ENCODE peak calls at places on chromosome X, in six cellular contexts. L is GM12878, W is GM12892, N is stomach, J is HepG2, T is spleen. P is an unnamed sample.

GRCh38 chrX:54891573-54891972 is 29.1 kb upstream of the TRO start:
- DNase-seq in L (no peak), J (peak), W (no peak), N (no peak), T (no peak), P (no peak)

GRCh38 chrX:47458528-47458927 is 24.5 kb downstream of the ZNF41 start:
- DNase-seq in J (no peak), T (no peak), N (no peak), W (no peak), L (no peak), P (no peak)

GRCh38 chrX:44637282-44637681 is 94.6 kb upstream of the FUNDC1 start:
- DNase-seq in T (no peak), N (no peak), W (no peak), J (no peak), L (no peak), P (no peak)

GRCh38 chrX:22118161-22118830 is 86.2 kb downstream of the PHEX start:
- DNase-seq in N (no peak), T (no peak), W (no peak), L (no peak), J (no peak), P (no peak)

GRCh38 chrX:65932173-65933084 is 107.5 kb downstream of the VSIG4 start:
- DNase-seq in W (no peak), N (no peak), J (peak), T (peak), L (no peak), P (no peak)

GRCh38 chrX:47283015-47283771 is 50.4 kb downstream of the USP11 start:
- DNase-seq in T (no peak), N (no peak), L (no peak), W (no peak), J (peak), P (no peak)

GRCh38 chrX:8960809-8961413 is 73.0 kb downstream of the FAM9B start:
- DNase-seq in L (no peak), T (no peak), N (no peak), W (no peak), J (no peak), P (no peak)

GRCh38 chrX:140040397-140040796 is 75.1 kb upstream of the CXorf66 start:
- DNase-seq in W (no peak), N (no peak), L (no peak), T (no peak), J (no peak), P (no peak)

GRCh38 chrX:9349572-9350259 is 115.1 kb upstream of the TBL1X start:
- DNase-seq in T (peak), L (no peak), N (no peak), J (no peak), W (no peak), P (no peak)

GRCh38 chrX:10325606-10326005 is 168.8 kb downstream of the CLCN4 start:
- DNase-seq in L (no peak), W (no peak), J (no peak), N (no peak), T (no peak), P (no peak)

GRCh38 chrX:809081-809480 is 178.5 kb downstream of the SHOX start:
- DNase-seq in T (no peak), L (no peak), J (no peak), W (no peak), N (no peak), P (no peak)

GRCh38 chrX:65723706-65724105 is 56.3 kb downstream of the MSN start:
- DNase-seq in L (peak), W (peak), N (no peak), T (no peak), J (no peak), P (no peak)

GRCh38 chrX:40130207-40130606 is 32.4 kb upstream of the BCOR start:
- DNase-seq in T (no peak), J (no peak), L (no peak), N (no peak), W (no peak), P (no peak)

GRCh38 chrX:54481751-54482150 is 14.3 kb downstream of the FGD1 start:
- DNase-seq in L (no peak), T (no peak), W (no peak), J (no peak), N (no peak), P (no peak)

GRCh38 chrX:48278958-48279357 is 23.8 kb downstream of the SSX1 start:
- DNase-seq in T (no peak), L (no peak), N (no peak), W (no peak), J (peak), P (no peak)

GRCh38 chrX:47191331-47191730 is 2.3 kb upstream of the UBA1 start:
- DNase-seq in W (no peak), L (no peak), J (no peak), N (peak), T (peak), P (no peak)

GRCh38 chrX:47218920-47219815 is 687 bp downstream of the CDK16 start:
- DNase-seq in J (no peak), T (peak), N (no peak), L (no peak), W (peak), P (peak)

GRCh38 chrX:65407157-65407626 is 127.4 kb downstream of the LAS1L start:
- DNase-seq in J (no peak), W (no peak), N (no peak), T (no peak), L (no peak), P (no peak)

GRCh38 chrX:86002076-86002896 is 45.1 kb downstream of the CHM start:
- DNase-seq in L (no peak), W (no peak), N (peak), J (peak), T (peak), P (no peak)

GRCh38 chrX:12297353-12297752 is 159.1 kb downstream of the FRMPD4 start:
- DNase-seq in J (no peak), L (no peak), W (no peak), T (no peak), N (no peak), P (no peak)

GRCh38 chrX:41705680-41706374 is 17.1 kb downstream of the GPR34 start:
- DNase-seq in L (peak), W (no peak), T (no peak), J (no peak), N (no peak), P (no peak)

GRCh38 chrX:105502336-105502735 is 281.8 kb upstream of the TEX13A start:
- DNase-seq in L (no peak), W (no peak), J (no peak), N (no peak), T (no peak), P (no peak)

GRCh38 chrX:30887721-30888120 is 1.3 kb downstream of the TAB3 start:
- DNase-seq in J (no peak), L (no peak), N (no peak), T (no peak), W (no peak), P (no peak)

GRCh38 chrX:53746718-53747117 is 60.2 kb upstream of the HUWE1 start:
- DNase-seq in T (no peak), J (no peak), L (no peak), N (no peak), W (no peak), P (no peak)

GRCh38 chrX:154762529-154763296 is at the start of gene DKC1:
- DNase-seq in J (peak), T (peak), L (peak), N (peak), W (peak), P (peak)

GRCh38 chrX:95057341-95057740 is 1383.3 kb downstream of the FAM133A start:
- DNase-seq in T (no peak), N (no peak), J (no peak), W (no peak), L (no peak), P (no peak)

GRCh38 chrX:65985922-65986588 is 53.8 kb downstream of the VSIG4 start:
- DNase-seq in N (no peak), J (peak), T (peak), L (peak), W (no peak), P (no peak)

GRCh38 chrX:9598344-9598743 is 133.5 kb downstream of the TBL1X start:
- DNase-seq in W (no peak), T (no peak), L (no peak), J (no peak), N (peak), P (no peak)

GRCh38 chrX:123860983-123861382 is 1.1 kb downstream of the XIAP start:
- DNase-seq in L (no peak), W (no peak), T (no peak), N (no peak), J (no peak), P (no peak)

GRCh38 chrX:123833387-123833786 is 26.5 kb upstream of the XIAP start:
- DNase-seq in W (peak), J (peak), T (no peak), N (peak), L (peak), P (peak)

GRCh38 chrX:75596178-75596577 is 73.3 kb upstream of the ZDHHC15 start:
- DNase-seq in L (no peak), W (no peak), N (no peak), T (no peak), J (no peak), P (no peak)

GRCh38 chrX:40104649-40105015 is 6.9 kb upstream of the BCOR start:
- DNase-seq in N (peak), J (no peak), T (peak), W (peak), L (no peak), P (no peak)

GRCh38 chrX:21528076-21528475 is 130.1 kb downstream of the KLHL34 start:
- DNase-seq in T (no peak), N (no peak), L (no peak), J (no peak), W (no peak), P (no peak)

GRCh38 chrX:47138171-47138570 is 6.3 kb downstream of the NDUFB11 start:
- DNase-seq in N (no peak), L (no peak), W (no peak), J (no peak), T (no peak), P (no peak)

GRCh38 chrX:265502-265901 is 15.7 kb upstream of the PLCXD1 start:
- DNase-seq in T (no peak), J (no peak), N (peak), W (no peak), L (no peak), P (no peak)

GRCh38 chrX:134761788-134762187 is 103.5 kb upstream of the PLAC1 start:
- DNase-seq in T (no peak), L (no peak), N (no peak), W (no peak), J (peak), P (no peak)

GRCh38 chrX:38612281-38612680 is 50.9 kb downstream of the TSPAN7 start:
- DNase-seq in N (no peak), W (no peak), J (no peak), T (no peak), L (no peak), P (no peak)

GRCh38 chrX:131828482-131828881 is 194.6 kb upstream of the STK26 start:
- DNase-seq in W (no peak), L (no peak), T (no peak), N (no peak), J (no peak), P (no peak)

GRCh38 chrX:131827935-131828334 is 195.2 kb upstream of the STK26 start:
- DNase-seq in T (no peak), W (no peak), J (no peak), L (peak), N (no peak), P (no peak)

GRCh38 chrX:131826572-131826971 is 196.5 kb upstream of the STK26 start:
- DNase-seq in L (no peak), T (no peak), N (no peak), W (no peak), J (no peak), P (no peak)

GRCh38 chrX:131831185-131831520 is 191.9 kb upstream of the STK26 start:
- DNase-seq in N (no peak), L (no peak), T (no peak), W (no peak), J (no peak), P (no peak)

DNA sequence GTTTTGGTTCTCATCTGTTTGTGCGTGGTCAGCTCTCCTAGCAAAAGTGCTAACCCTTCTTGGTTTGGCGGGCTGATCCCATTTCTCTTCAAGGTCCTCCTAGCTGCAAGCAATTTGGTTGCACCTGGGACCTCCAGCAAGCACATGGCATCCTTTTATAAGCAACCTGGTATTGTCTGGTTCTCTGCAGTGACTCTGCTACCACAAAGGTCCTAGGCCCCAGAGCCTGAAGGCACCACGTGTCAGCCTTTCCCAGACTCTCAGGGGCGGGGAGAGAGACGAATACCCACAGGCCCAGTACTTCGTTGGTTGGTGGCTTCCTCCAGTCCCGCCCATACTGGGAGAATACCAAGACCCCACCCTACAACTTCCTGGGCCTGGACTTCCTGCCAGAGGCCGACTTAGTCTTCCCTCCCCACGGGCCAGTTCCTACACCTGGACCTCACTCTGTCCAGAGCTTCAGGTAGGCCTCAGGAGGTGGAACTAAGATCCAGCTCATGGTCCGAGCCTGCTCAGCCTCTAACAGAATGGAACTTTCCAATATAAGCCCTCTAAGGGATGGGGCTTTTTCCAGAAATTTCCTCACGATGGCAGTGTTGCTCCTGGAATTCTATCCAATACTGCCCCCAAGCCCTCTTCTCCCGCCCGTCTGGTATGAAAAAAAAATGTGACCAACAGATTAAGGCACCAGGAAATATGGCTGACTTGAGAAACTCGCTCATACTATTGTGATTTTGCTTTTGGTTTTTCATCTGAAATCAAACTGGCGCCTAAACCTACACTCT is 192.5 kb upstream of the STK26 start:
- DNase-seq in T (peak), J (peak), N (peak), W (no peak), L (peak), P (no peak)
- TF ChIP-seq POLR2A in T (no peak), J (peak), N (no peak), W (no peak), L (peak), P (peak)

GRCh38 chrX:106730385-106730784 is 3.9 kb downstream of the RNF128 start:
- DNase-seq in N (no peak), W (no peak), J (peak), L (no peak), T (no peak), P (no peak)

GRCh38 chrX:106731590-106731989 is 5.1 kb downstream of the RNF128 start:
- DNase-seq in T (no peak), L (no peak), N (no peak), W (no peak), J (no peak), P (no peak)

GRCh38 chrX:106728337-106728736 is 1.8 kb downstream of the RNF128 start:
- DNase-seq in N (no peak), J (no peak), T (no peak), L (no peak), W (no peak), P (no peak)

DNA sequence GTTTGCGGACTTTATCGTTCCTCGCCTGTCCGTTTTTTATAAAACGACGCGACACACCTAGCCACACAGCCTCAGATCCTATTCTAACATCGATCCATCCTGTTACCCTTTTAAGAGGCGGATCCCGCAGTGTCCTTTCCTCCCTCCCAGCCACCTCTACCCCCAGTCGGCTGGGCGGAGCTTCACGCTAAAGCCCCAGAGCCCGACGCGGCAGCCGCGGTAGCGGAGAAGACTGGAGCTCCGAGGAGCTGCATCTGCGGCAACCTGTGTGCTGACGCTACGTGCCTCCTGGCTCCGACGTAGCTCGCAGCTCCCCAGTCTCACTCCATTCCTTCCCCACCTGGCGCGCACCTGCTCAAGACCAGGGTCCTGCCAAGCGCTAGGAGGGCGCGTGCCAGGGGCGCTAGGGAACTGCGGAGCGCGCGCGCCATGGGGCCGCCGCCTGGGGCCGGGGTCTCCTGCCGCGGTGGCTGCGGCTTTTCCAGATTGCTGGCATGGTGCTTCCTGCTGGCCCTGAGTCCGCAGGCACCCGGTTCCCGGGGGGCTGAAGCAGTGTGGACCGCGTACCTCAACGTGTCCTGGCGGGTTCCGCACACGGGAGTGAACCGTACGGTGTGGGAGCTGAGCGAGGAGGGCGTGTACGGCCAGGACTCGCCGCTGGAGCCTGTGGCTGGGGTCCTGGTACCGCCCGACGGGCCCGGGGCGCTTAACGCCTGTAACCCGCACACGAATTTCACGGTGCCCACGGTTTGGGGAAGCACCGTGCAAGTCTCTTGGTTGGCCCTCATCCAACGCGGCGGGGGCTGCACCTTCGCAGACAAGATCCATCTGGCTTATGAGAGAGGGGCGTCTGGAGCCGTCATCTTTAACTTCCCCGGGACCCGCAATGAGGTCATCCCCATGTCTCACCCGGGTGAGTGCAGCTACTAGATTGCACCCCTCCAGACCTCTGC is at the start of gene RNF128:
- DNase-seq in W (no peak), L (no peak), J (peak), N (peak), T (peak), P (no peak)
- TF ChIP-seq POLR2AphosphoS5 in W (no peak), L (no peak), J (peak), N (no peak), T (no peak), P (no peak)

DNA sequence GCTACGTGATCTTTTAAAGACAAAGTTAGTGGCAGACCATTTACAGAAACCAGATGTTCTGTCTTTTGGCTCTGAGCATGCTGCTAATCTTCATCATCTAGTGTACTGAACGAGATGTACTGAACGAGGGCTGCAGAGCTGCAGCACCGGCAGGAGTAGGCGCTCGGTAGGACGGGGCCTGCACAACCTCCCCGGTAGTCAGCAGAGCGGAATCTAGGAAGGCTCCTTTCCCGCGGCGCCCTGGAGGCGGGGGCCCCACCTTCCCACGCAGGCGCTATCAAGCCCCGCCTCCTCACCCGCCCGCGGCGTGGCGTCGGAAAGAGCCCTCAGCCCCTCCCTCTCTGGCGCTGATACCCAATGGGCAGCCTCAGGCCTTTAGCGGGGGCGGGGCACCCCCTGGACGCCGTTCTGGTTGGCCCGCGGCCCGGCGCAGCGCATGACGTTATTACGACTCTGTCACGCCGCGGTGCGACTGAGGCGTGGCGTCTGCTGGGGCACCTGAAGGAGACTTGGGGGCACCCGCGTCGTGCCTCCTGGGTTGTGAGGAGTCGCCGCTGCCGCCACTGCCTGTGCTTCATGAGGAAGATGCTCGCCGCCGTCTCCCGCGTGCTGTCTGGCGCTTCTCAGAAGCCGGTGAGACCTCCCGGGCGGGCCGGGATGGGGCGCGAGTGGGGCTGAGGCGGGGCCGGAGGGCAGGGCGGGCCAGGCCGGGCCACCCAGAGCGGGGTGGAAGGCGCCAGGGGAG is at the start of gene PDHA1:
- DNase-seq in N (peak), J (peak), T (peak), W (peak), L (peak), P (peak)
- TF ChIP-seq POLR2A in N (no peak), J (peak), T (peak), W (peak), L (peak), P (no peak)

GRCh38 chrX:115892787-115893671 is 277.5 kb upstream of the AGTR2 start:
- DNase-seq in T (peak), J (peak), W (no peak), N (peak), L (peak), P (no peak)
- TF ChIP-seq POLR2AphosphoS5 in T (peak), J (no peak), W (no peak), N (no peak), L (no peak), P (no peak)